ENCODE peak calls at places on chromosomes 16 and 17, in seven cellular contexts. One of them, this sample, is unnamed.

GRCh38 chr16:79767597-79768280 is 167.2 kb upstream of the MAF start:
- DNase-seq in left lung: no peak
- DNase-seq in RWPE1: no peak
- DNase-seq in lung: no peak
- DNase-seq in uterus: peak
- DNase-seq in thyroid gland: peak
- DNase-seq in HCT116: no peak
- DNase-seq in this sample: no peak

GRCh38 chr17:12545877-12546513 is 119.7 kb upstream of the MYOCD start:
- DNase-seq in lung: no peak
- DNase-seq in HCT116: peak
- DNase-seq in RWPE1: peak
- DNase-seq in uterus: no peak
- DNase-seq in thyroid gland: peak
- DNase-seq in left lung: no peak
- DNase-seq in this sample: peak

GRCh38 chr16:84013787-84014569 is 28.6 kb downstream of the SLC38A8 start:
- DNase-seq in uterus: no peak
- DNase-seq in thyroid gland: peak
- DNase-seq in RWPE1: peak
- DNase-seq in HCT116: peak
- DNase-seq in left lung: peak
- DNase-seq in lung: peak
- DNase-seq in this sample: peak

GRCh38 chr16:55039042-55039441 is 108.4 kb downstream of the IRX5 start:
- DNase-seq in HCT116: no peak
- DNase-seq in RWPE1: no peak
- DNase-seq in lung: no peak
- DNase-seq in uterus: no peak
- DNase-seq in left lung: no peak
- DNase-seq in thyroid gland: no peak
- DNase-seq in this sample: no peak

GRCh38 chr17:32350662-32351418 is 883 bp downstream of the ZNF207 start:
- DNase-seq in lung: peak
- DNase-seq in left lung: no peak
- DNase-seq in RWPE1: no peak
- DNase-seq in HCT116: no peak
- DNase-seq in uterus: no peak
- DNase-seq in thyroid gland: peak
- DNase-seq in this sample: peak

GRCh38 chr16:87701505-87701921 is 64.3 kb downstream of the KLHDC4 start:
- DNase-seq in RWPE1: no peak
- DNase-seq in thyroid gland: no peak
- DNase-seq in HCT116: no peak
- DNase-seq in lung: no peak
- DNase-seq in uterus: no peak
- DNase-seq in left lung: no peak
- DNase-seq in this sample: no peak

GRCh38 chr16:31141489-31142108 is 6.1 kb upstream of the PRSS8 start:
- DNase-seq in thyroid gland: peak
- DNase-seq in left lung: peak
- DNase-seq in lung: no peak
- DNase-seq in HCT116: no peak
- DNase-seq in RWPE1: peak
- DNase-seq in uterus: peak
- DNase-seq in this sample: peak

GRCh38 chr16:87688876-87689815 is 76.6 kb downstream of the KLHDC4 start:
- DNase-seq in uterus: no peak
- DNase-seq in HCT116: no peak
- DNase-seq in lung: no peak
- DNase-seq in thyroid gland: no peak
- DNase-seq in left lung: no peak
- DNase-seq in RWPE1: no peak
- DNase-seq in this sample: no peak

GRCh38 chr17:19780846-19781245 is 32.7 kb upstream of the ALDH3A1 start:
- DNase-seq in HCT116: no peak
- DNase-seq in uterus: no peak
- DNase-seq in lung: no peak
- DNase-seq in thyroid gland: no peak
- DNase-seq in left lung: no peak
- DNase-seq in RWPE1: no peak
- DNase-seq in this sample: no peak

GRCh38 chr16:22139732-22140131 is 22.6 kb upstream of the SDR42E2 start:
- DNase-seq in RWPE1: no peak
- DNase-seq in HCT116: no peak
- DNase-seq in thyroid gland: no peak
- DNase-seq in left lung: no peak
- DNase-seq in lung: no peak
- DNase-seq in uterus: no peak
- DNase-seq in this sample: no peak

GRCh38 chr16:22139008-22139407 is 23.3 kb upstream of the SDR42E2 start:
- DNase-seq in RWPE1: no peak
- DNase-seq in thyroid gland: peak
- DNase-seq in HCT116: no peak
- DNase-seq in uterus: no peak
- DNase-seq in left lung: no peak
- DNase-seq in lung: peak
- DNase-seq in this sample: no peak

GRCh38 chr16:22144520-22144919 is 17.8 kb upstream of the SDR42E2 start:
- DNase-seq in RWPE1: no peak
- DNase-seq in left lung: no peak
- DNase-seq in uterus: no peak
- DNase-seq in thyroid gland: no peak
- DNase-seq in HCT116: no peak
- DNase-seq in lung: no peak
- DNase-seq in this sample: no peak

GRCh38 chr16:22138482-22138881 is 23.8 kb upstream of the SDR42E2 start:
- DNase-seq in HCT116: no peak
- DNase-seq in uterus: no peak
- DNase-seq in left lung: no peak
- DNase-seq in thyroid gland: no peak
- DNase-seq in RWPE1: no peak
- DNase-seq in lung: no peak
- DNase-seq in this sample: no peak

GRCh38 chr16:22141746-22142145 is 20.6 kb upstream of the SDR42E2 start:
- DNase-seq in lung: no peak
- DNase-seq in uterus: no peak
- DNase-seq in left lung: no peak
- DNase-seq in thyroid gland: no peak
- DNase-seq in HCT116: peak
- DNase-seq in RWPE1: peak
- DNase-seq in this sample: no peak
- TF ChIP-seq CTCF in lung: no peak
- TF ChIP-seq CTCF in uterus: no peak
- TF ChIP-seq CTCF in left lung: peak
- TF ChIP-seq CTCF in thyroid gland: no peak
- TF ChIP-seq CTCF in HCT116: peak
- TF ChIP-seq CTCF in RWPE1: no peak
- TF ChIP-seq CTCF in this sample: peak

DNA sequence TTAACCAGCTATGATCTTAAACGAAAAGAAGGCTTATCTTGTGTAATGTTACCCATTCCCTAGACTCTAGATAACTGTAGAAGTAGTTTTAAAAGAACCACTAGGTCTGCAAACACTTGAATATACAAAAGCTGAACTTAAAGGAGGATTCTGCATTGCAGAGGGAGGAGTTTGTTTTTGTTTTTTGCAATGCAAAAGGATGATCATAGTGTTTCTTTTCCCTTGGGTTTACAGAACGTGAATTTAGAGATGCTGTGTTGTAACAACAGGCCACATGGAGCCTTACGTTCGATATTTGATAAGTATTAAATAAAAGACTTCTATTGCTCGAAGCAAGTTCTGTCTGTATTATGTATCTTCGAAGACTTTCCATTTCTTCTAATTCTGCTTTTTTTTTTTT is 77.6 kb downstream of the CHD9 start:
- DNase-seq in left lung: no peak
- DNase-seq in uterus: no peak
- DNase-seq in lung: no peak
- DNase-seq in HCT116: no peak
- DNase-seq in RWPE1: no peak
- DNase-seq in thyroid gland: no peak
- DNase-seq in this sample: no peak
- TF ChIP-seq CTCF in left lung: no peak
- TF ChIP-seq CTCF in uterus: no peak
- TF ChIP-seq CTCF in lung: no peak
- TF ChIP-seq CTCF in HCT116: no peak
- TF ChIP-seq CTCF in RWPE1: no peak
- TF ChIP-seq CTCF in thyroid gland: no peak
- TF ChIP-seq CTCF in this sample: no peak

GRCh38 chr17:64698725-64699124 is 36.6 kb upstream of the SMURF2 start:
- DNase-seq in left lung: no peak
- DNase-seq in HCT116: no peak
- DNase-seq in RWPE1: no peak
- DNase-seq in uterus: no peak
- DNase-seq in lung: no peak
- DNase-seq in thyroid gland: no peak
- DNase-seq in this sample: no peak
- TF ChIP-seq CTCF in left lung: no peak
- TF ChIP-seq CTCF in HCT116: no peak
- TF ChIP-seq CTCF in RWPE1: no peak
- TF ChIP-seq CTCF in uterus: no peak
- TF ChIP-seq CTCF in lung: no peak
- TF ChIP-seq CTCF in thyroid gland: no peak
- TF ChIP-seq CTCF in this sample: no peak

DNA sequence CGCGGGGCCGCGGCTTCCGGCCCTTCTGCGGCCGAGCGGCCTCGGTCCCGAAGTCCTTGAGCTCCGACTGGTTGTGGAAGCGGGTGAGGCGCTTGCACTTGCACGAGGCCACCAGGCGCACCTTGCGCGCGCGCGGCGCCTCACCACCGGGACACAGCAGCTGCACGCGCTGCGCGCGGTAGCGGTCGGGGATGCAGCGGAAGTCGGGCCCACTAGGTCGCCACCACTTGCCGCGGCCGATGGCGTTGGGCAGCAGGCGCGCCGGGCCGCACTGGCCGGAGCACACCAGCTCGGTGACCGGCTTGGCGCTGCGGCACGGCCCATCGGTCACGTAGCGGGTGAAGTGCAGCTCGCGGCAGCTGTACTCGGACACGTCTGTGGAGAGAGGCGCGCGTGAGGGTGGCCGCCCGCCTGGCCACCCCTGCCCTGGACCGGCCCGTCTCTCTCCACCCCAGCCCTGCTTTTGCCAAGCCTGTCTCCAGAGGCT is 3.2 kb downstream of the SOST start:
- DNase-seq in uterus: no peak
- DNase-seq in left lung: no peak
- DNase-seq in HCT116: no peak
- DNase-seq in lung: no peak
- DNase-seq in RWPE1: no peak
- DNase-seq in thyroid gland: peak
- DNase-seq in this sample: peak
- TF ChIP-seq CTCF in uterus: no peak
- TF ChIP-seq CTCF in left lung: no peak
- TF ChIP-seq CTCF in HCT116: no peak
- TF ChIP-seq CTCF in lung: no peak
- TF ChIP-seq CTCF in RWPE1: no peak
- TF ChIP-seq CTCF in thyroid gland: no peak
- TF ChIP-seq CTCF in this sample: no peak

GRCh38 chr17:81039096-81039495 is 4.1 kb downstream of the BAIAP2 start:
- DNase-seq in uterus: no peak
- DNase-seq in lung: no peak
- DNase-seq in RWPE1: no peak
- DNase-seq in HCT116: no peak
- DNase-seq in thyroid gland: no peak
- DNase-seq in left lung: peak
- DNase-seq in this sample: no peak

GRCh38 chr17:81042606-81043005 is 7.7 kb downstream of the BAIAP2 start:
- DNase-seq in HCT116: no peak
- DNase-seq in left lung: no peak
- DNase-seq in lung: no peak
- DNase-seq in uterus: no peak
- DNase-seq in thyroid gland: no peak
- DNase-seq in RWPE1: no peak
- DNase-seq in this sample: no peak

GRCh38 chr17:81043319-81043724 is 8.4 kb downstream of the BAIAP2 start:
- DNase-seq in uterus: no peak
- DNase-seq in thyroid gland: no peak
- DNase-seq in lung: no peak
- DNase-seq in left lung: peak
- DNase-seq in HCT116: no peak
- DNase-seq in RWPE1: no peak
- DNase-seq in this sample: no peak

GRCh38 chr17:81039854-81040758 is 5.2 kb downstream of the BAIAP2 start:
- DNase-seq in uterus: peak
- DNase-seq in left lung: peak
- DNase-seq in lung: no peak
- DNase-seq in RWPE1: peak
- DNase-seq in HCT116: no peak
- DNase-seq in thyroid gland: no peak
- DNase-seq in this sample: no peak

DNA sequence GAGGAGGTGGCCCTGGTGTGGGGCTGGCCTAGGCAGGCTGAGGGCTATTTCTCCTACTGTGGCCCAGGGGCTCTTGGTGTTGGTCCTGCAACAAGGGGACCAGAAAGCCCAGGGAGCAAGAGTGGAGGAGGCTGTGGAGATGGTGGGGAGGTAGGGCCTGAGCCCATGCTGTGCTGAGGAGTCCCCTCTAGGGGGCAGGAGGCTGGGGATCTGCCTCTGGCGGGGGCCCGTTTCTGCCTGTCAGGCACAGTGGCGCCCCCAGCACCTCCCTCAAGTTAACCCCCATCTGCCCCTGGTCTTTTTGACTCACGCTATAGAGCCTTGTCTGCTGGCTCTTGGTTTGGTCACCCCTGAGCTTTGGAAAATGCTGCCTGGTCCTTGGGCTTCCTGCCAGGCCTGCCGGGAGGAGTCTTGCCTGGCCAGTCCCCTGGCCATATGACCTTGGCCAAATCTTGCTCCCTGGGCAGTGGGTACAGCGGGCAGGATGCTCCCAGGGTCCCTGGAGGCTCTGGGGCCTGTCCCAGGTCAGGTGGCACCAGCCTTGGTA is 5.9 kb downstream of the BAIAP2 start:
- DNase-seq in RWPE1: no peak
- DNase-seq in uterus: no peak
- DNase-seq in thyroid gland: peak
- DNase-seq in HCT116: no peak
- DNase-seq in left lung: no peak
- DNase-seq in lung: no peak
- DNase-seq in this sample: peak
- TF ChIP-seq CTCF in RWPE1: peak
- TF ChIP-seq CTCF in uterus: no peak
- TF ChIP-seq CTCF in thyroid gland: no peak
- TF ChIP-seq CTCF in HCT116: peak
- TF ChIP-seq CTCF in left lung: peak
- TF ChIP-seq CTCF in lung: peak
- TF ChIP-seq CTCF in this sample: peak